ENCODE peak calls at places on chromosomes 2 and 18, in nine cellular contexts. E is transverse colon, S is ovary, L is stomach, F is tibial nerve, P is HepG2, R is H1, H is sigmoid colon, M is K562. V is an unnamed sample. For H3K36me3, the result is how much of the 10 kb centered on the place peaks cover.

GRCh38 chr2:148021059-148021985 is at the start of gene MBD5:
- DNase-seq in E (peak), S (no peak), L (peak), R (peak), F (no peak), P (peak), H (peak), M (peak), V (no peak)

GRCh38 chr2:105576440-105577241 is 168.1 kb upstream of the NCK2 start:
- DNase-seq in P (peak), F (no peak), R (peak), S (no peak), L (no peak), E (no peak), M (no peak), H (no peak), V (no peak)

GRCh38 chr2:96154506-96155380 is 9.5 kb upstream of the DUSP2 start:
- DNase-seq in P (no peak), R (no peak), F (no peak), H (peak), E (no peak), L (no peak), S (no peak), M (no peak), V (no peak)

GRCh38 chr18:527136-527535 is 26.6 kb upstream of the COLEC12 start:
- DNase-seq in F (no peak), H (no peak), E (no peak), S (no peak), L (no peak), R (no peak), P (no peak), M (no peak), V (no peak)

GRCh38 chr2:53568463-53568862 is 199.1 kb upstream of the CHAC2 start:
- DNase-seq in F (no peak), E (no peak), S (no peak), M (no peak), P (no peak), R (no peak), L (no peak), H (no peak), V (no peak)

GRCh38 chr2:160632576-160632975 is 139.0 kb upstream of the RBMS1 start:
- DNase-seq in S (no peak), E (no peak), H (no peak), F (no peak), R (no peak), P (no peak), M (no peak), L (no peak), V (no peak)

GRCh38 chr2:163210430-163210918 is 371.9 kb upstream of the KCNH7 start:
- DNase-seq in R (no peak), P (no peak), H (no peak), L (no peak), F (no peak), M (no peak), S (no peak), E (no peak), V (no peak)

GRCh38 chr2:20314562-20315521 is 35.8 kb downstream of the PUM2 start:
- DNase-seq in S (no peak), F (no peak), M (no peak), H (no peak), P (no peak), L (no peak), E (no peak), R (no peak), V (no peak)

GRCh38 chr2:17036343-17036742 is 370.7 kb upstream of the CYRIA start:
- DNase-seq in S (no peak), F (no peak), E (no peak), M (no peak), L (no peak), P (no peak), H (no peak), R (no peak), V (no peak)

GRCh38 chr18:78701753-78702409 is 277.7 kb upstream of the SALL3 start:
- DNase-seq in L (no peak), P (no peak), S (no peak), H (no peak), F (no peak), R (no peak), E (no peak), M (no peak), V (no peak)

DNA sequence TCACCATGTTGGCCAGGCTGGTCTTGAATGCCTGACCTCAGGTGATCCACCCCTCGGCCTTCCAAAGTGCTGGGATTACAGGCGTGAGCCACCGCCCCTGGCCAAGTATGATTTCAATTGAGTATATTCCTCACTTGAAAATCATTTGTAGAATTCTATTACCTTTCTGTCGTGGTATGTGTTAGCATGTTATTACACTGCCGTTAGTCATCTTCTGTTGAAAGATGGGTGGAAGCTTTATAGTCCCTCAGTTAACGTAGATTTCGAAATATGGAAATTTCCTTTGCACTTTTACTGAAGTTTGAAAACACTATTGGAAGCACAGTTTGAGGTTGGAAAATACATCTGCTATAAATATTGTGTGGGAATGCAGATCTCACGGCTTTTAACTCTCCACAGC is 14.7 kb downstream of the NIFK start:
- DNase-seq in L (no peak), M (no peak), P (no peak), F (no peak), R (no peak), S (no peak), E (no peak), H (peak), V (no peak)
- TF ChIP-seq EP300 in L (no peak), M (no peak), P (no peak), F (no peak), R (no peak), S (no peak), E (no peak), H (no peak), V (no peak)

DNA sequence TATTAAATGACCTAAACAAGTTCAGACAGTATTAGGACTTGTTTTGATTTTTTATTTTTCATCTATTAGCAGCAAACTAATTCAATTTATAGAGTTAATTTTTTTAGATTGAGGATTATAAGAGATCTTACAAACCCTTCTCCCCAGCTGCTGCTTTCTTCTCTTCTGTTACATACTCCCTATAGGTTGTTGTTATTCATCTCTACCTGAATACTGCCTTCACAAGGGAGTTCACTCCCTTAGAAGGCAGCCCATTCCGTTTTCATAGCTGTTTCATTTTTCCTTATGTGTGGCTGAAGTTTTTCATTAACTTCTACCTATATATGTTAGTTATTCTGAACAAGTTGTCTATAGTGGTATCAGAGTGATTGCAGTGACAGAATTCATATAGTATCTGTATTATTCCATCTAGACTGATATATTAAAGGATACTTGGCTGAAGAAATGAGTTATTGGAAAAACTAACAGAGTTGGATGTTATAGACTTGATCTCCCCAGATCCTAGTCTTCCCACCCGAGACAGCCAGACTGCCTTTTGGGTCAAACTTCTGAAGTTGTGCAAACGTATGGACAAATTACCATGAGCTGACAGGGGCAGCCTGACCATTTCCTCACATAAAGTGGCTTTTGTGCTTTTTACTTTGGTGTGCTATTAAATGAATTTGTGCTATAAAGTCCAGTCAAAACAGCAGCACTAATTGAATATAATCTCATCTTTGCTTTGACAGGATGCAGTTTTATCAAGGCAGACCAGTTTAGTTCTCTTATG is 8.7 kb downstream of the GLS start:
- DNase-seq in F (no peak), H (no peak), E (no peak), R (no peak), L (no peak), M (no peak), S (no peak), P (no peak), V (no peak)
- H3K4me3 ChIP-seq in F (no peak), H (no peak), E (no peak), R (peak), L (no peak), M (no peak), S (no peak), P (no peak), V (no peak)

GRCh38 chr2:189050110-189050712 is 76.0 kb downstream of the COL3A1 start:
- DNase-seq in M (no peak), F (no peak), S (no peak), P (peak), R (no peak), H (no peak), E (no peak), L (no peak), V (no peak)
- H3K36me3 ChIP-seq in M (under half), F (half or more), S (under half), P (under half), R (under half), H (under half), E (under half), L (under half), V (under half)

GRCh38 chr18:22342625-22343024 is 75.1 kb downstream of the CTAGE1 start:
- DNase-seq in E (peak), R (no peak), P (no peak), F (no peak), L (peak), M (peak), S (peak), H (no peak), V (peak)
- TF ChIP-seq EP300 in E (no peak), R (no peak), P (no peak), F (no peak), L (no peak), M (no peak), S (no peak), H (no peak), V (no peak)

V was measured in esophagus muscularis mucosa.